ENCODE peak calls at places on chromosomes 12 and 14, in six cellular contexts. S, E, D, I, J and W are unnamed samples.

GRCh38 chr14:67285876-67286452 is 44.7 kb downstream of the PALS1 start:
- DNase-seq in S (no peak), E (no peak), D (peak), I (no peak), J (no peak), W (peak)

GRCh38 chr14:92022036-92022435 is 17.8 kb downstream of the TRIP11 start:
- DNase-seq in S (no peak), E (no peak), D (no peak), I (no peak), J (no peak), W (no peak)

GRCh38 chr12:130013771-130014484 is 110.1 kb upstream of the TMEM132D start:
- DNase-seq in S (peak), E (peak), D (peak), I (peak), J (peak), W (peak)

GRCh38 chr12:131011165-131012079 is 57.7 kb downstream of the ADGRD1 start:
- DNase-seq in S (no peak), E (no peak), D (no peak), I (no peak), J (no peak), W (no peak)

GRCh38 chr14:102256691-102257090 is 48.3 kb downstream of the MOK start:
- DNase-seq in S (no peak), E (no peak), D (no peak), I (no peak), J (no peak), W (no peak)

GRCh38 chr14:92846162-92846897 is 52.2 kb downstream of the GOLGA5 start:
- DNase-seq in S (no peak), E (no peak), D (peak), I (peak), J (peak), W (peak)

GRCh38 chr12:65334534-65334933 is 56.1 kb downstream of the MSRB3 start:
- DNase-seq in S (no peak), E (no peak), D (no peak), I (no peak), J (no peak), W (no peak)

GRCh38 chr14:62645649-62646048 is 399.6 kb downstream of the KCNH5 start:
- DNase-seq in S (no peak), E (no peak), D (no peak), I (no peak), J (no peak), W (no peak)

GRCh38 chr14:74611672-74612345 is at the start of gene LTBP2:
- DNase-seq in S (no peak), E (no peak), D (peak), I (no peak), J (peak), W (peak)

GRCh38 chr14:54226103-54226502 is 170.7 kb upstream of the CDKN3 start:
- DNase-seq in S (no peak), E (no peak), D (no peak), I (no peak), J (no peak), W (no peak)

GRCh38 chr12:11729008-11729407 is 79.5 kb downstream of the ETV6 start:
- DNase-seq in S (no peak), E (no peak), D (no peak), I (no peak), J (no peak), W (no peak)

GRCh38 chr12:42099433-42099832 is 45.2 kb downstream of the GXYLT1 start:
- DNase-seq in S (no peak), E (no peak), D (no peak), I (no peak), J (no peak), W (no peak)

GRCh38 chr14:53663709-53664108 is 292.9 kb downstream of the BMP4 start:
- DNase-seq in S (no peak), E (no peak), D (peak), I (no peak), J (no peak), W (peak)

GRCh38 chr14:57918791-57919190 is 52.9 kb upstream of the SLC35F4 start:
- DNase-seq in S (no peak), E (no peak), D (no peak), I (no peak), J (no peak), W (no peak)

GRCh38 chr12:121632069-121632970 is 6.0 kb downstream of the ORAI1 start:
- DNase-seq in S (no peak), E (no peak), D (no peak), I (no peak), J (no peak), W (peak)

GRCh38 chr12:57248934-57249742 is 1.8 kb downstream of the STAC3 start:
- DNase-seq in S (no peak), E (no peak), D (no peak), I (no peak), J (no peak), W (peak)

GRCh38 chr14:29518335-29518734 is 409.3 kb downstream of the PRKD1 start:
- DNase-seq in S (no peak), E (no peak), D (no peak), I (no peak), J (no peak), W (peak)

GRCh38 chr12:72493390-72493789 is 221.2 kb downstream of the TRHDE start:
- DNase-seq in S (no peak), E (no peak), D (no peak), I (no peak), J (no peak), W (no peak)

GRCh38 chr12:62865860-62866407 is 69.0 kb downstream of the PPM1H start:
- DNase-seq in S (no peak), E (no peak), D (no peak), I (no peak), J (no peak), W (no peak)

GRCh38 chr14:99012703-99013102 is 259.3 kb downstream of the BCL11B start:
- DNase-seq in S (no peak), E (no peak), D (no peak), I (no peak), J (no peak), W (no peak)

GRCh38 chr12:22729898-22730443 is 105.0 kb downstream of the ETNK1 start:
- DNase-seq in S (no peak), E (no peak), D (no peak), I (no peak), J (no peak), W (no peak)